ENCODE peak calls at places on chromosomes 6 and 20, in ten cellular contexts. B is cardiac muscle cell, J is heart left ventricle, C is esophagus muscularis mucosa, G is foreskin fibroblast, F is IMR-90, S is psoas muscle, L is tibial nerve, A is tibial artery, W is adrenal gland. P is an unnamed sample.

GRCh38 chr6:144879436-144879835 is 594.3 kb downstream of the UTRN start:
- DNase-seq in J (no peak), S (no peak), A (no peak), W (no peak), G (peak; percentile 59), B (peak; percentile 8), F (no peak), C (no peak), L (no peak), P (no peak)

GRCh38 chr20:46255440-46256104 is 52.7 kb downstream of the CDH22 start:
- DNase-seq in J (peak; percentile 70), L (peak; percentile 30), C (no peak), A (peak; percentile 35), F (no peak), B (peak; percentile 61), S (peak; percentile 61), W (peak; percentile 92), G (peak; percentile 37), P (peak; percentile 7)

GRCh38 chr6:73873081-73873480 is 177.1 kb downstream of the CD109 start:
- DNase-seq in C (no peak), J (no peak), S (no peak), G (peak; percentile 59), B (no peak), L (no peak), A (no peak), W (no peak), F (peak; percentile 75), P (no peak)

GRCh38 chr6:157867981-157868380 is 44.9 kb downstream of the SNX9 start:
- DNase-seq in J (no peak), W (no peak), B (no peak), S (no peak), A (no peak), G (no peak), F (no peak), L (no peak), C (no peak), P (no peak)

GRCh38 chr6:4134841-4135664 is at the start of gene ECI2:
- DNase-seq in B (no peak), C (no peak), G (peak; percentile 70), F (peak; percentile 27), S (peak; percentile 77), W (peak; percentile 87), A (peak; percentile 64), J (peak; percentile 73), L (peak; percentile 26), P (no peak)

GRCh38 chr6:43695078-43695966 is 7.7 kb upstream of the MRPS18A start:
- DNase-seq in B (no peak), J (peak; percentile 47), W (no peak), F (no peak), L (no peak), A (no peak), C (no peak), G (no peak), S (no peak), P (no peak)

GRCh38 chr6:45001663-45002062 is 326.5 kb upstream of the RUNX2 start:
- DNase-seq in G (no peak), S (no peak), L (no peak), A (no peak), C (no peak), B (no peak), F (no peak), W (no peak), J (no peak), P (no peak)

GRCh38 chr6:44078795-44079671 is 48.2 kb downstream of the MRPL14 start:
- DNase-seq in W (peak; percentile 92), B (peak; percentile 76), G (peak; percentile 85), L (peak; percentile 88), C (no peak), J (peak; percentile 72), F (peak; percentile 67), A (peak; percentile 81), S (peak; percentile 47), P (peak; percentile 69)

DNA sequence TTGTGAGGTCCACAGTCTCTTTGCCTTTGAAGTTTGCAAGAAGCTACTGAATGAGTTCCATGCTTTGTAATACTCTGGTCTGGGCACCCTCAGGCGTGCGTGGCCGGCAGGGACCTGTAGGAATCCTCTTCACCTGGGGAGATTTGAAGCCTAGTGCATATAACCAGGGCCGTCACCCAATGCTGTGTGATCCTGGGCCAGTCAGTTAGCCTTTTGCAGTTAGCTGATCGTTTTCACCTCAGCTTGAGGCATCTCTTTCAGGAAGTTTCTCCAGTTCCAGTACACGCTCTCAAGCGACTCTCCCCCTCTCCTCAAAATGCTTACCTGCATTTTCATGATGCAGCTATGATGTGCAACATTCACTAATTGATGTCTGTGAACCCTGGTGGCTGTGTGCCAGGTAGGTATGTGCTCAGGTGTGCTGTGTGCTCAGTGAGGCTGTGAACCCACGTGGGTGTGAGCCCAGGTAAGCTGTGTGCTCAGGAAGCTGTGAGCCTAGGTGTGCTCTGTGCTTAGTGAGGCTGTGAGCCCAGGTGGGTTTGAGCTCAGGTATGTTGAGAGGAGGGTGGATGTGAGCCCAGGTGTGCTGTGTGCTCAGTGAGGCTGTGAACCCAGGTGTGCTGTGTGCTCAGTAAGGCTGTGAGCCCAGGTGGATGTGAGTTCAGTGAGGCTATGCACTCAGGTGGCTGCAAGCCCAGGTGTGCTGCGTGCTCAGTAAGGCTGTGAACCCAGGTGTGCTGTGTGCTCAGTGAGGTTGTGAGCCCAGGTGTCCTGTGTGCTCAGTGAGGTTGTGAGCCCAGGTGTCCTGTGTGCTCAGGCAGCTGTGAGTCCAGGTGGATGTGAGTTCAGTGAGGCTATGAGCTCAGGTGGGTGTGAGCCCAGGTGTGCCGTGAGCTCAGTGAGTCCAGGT is 120.4 kb downstream of the PHACTR3 start:
- DNase-seq in C (no peak), G (no peak), B (no peak), J (no peak), L (no peak), A (no peak), W (no peak), S (no peak), F (no peak), P (no peak)
- H3K4me3 ChIP-seq in C (no peak overlapping the region), G (no peak overlapping the region), B (no peak overlapping the region), J (no peak overlapping the region), L (no peak overlapping the region), A (no peak overlapping the region), W (no peak overlapping the region), S (no peak overlapping the region), F (no peak overlapping the region), P (no peak overlapping the region)

DNA sequence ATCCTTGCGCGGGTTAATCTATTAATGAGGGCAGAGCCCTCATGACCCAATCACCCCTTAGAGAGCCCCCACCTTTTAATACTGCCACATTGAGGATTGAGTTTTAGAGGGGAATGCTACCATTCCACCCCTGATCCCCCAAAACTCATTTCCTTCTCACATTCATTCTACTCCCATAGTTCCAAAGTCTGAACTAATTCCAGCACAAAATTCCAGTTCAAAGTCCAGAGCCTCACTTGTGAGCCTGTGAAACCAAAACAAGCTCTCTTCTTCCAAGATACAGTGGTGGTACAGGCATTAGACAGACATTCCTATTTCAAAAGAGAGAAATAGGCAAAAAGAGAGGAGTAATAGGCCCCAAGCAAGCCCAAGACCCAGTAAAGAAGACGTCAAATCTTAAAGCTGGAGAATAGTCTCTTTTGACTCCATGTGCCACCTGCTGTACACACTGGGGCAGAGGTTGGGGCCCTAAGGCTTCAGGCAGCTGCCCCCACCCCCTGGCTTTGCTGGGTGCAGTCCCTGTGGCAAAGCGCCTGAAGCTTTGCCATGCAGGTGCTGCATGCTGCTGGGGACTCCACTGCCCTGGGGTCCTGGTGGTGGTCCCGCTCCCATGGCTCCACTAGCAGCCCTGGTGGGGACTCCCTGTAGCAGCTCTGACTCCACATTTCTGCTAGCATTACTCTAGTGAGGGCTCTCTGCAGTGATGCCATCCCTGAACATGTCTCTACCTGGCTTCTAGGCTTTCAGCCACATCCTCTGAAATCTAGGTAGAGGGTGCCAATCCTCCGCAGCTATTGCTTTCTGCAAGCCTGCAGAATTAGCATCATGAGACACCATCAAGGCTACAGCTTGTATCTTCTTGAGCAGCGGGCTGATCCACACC is 41.3 kb downstream of the RSPH3 start:
- DNase-seq in J (no peak), W (no peak), S (no peak), F (no peak), L (no peak), A (no peak), C (no peak), B (no peak), G (no peak), P (no peak)
- TF ChIP-seq CTCF in J (peak; percentile 19), W (no peak), S (no peak), F (no peak), L (no peak), A (no peak), C (no peak), B (no peak), G (no peak), P (no peak)

DNA sequence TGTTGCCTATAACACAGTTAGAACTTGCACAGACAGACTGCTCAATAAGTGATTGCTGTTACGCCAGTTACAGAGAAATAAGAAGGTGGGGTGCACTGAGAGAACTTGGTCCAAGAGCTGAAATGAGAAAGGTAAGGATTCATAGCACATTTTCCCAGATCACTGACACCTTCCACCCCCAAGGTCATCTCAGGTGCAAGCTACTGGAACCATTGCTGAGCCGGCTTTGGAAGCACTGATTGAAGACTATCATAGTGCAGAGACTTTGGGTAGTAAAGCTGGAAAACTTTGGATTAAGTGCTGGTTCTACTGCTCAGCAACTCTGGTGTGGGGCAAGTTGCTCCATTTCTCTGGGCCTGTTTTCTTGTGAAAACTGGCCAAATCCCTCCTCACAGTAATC is 38.1 kb downstream of the STK35 start:
- DNase-seq in B (no peak), S (no peak), L (no peak), A (no peak), J (no peak), C (no peak), F (no peak), W (no peak), G (no peak), P (no peak)
- H3K4me3 ChIP-seq in B (no peak overlapping the region), S (no peak overlapping the region), L (no peak overlapping the region), A (no peak overlapping the region), J (no peak overlapping the region), C (no peak overlapping the region), F (no peak overlapping the region), W (no peak overlapping the region), G (no peak overlapping the region), P (no peak overlapping the region)

GRCh38 chr6:57172136-57173055 is at the start of gene BAG2:
- DNase-seq in A (peak; percentile 93), G (peak; percentile 97), W (peak; percentile 95), J (peak; percentile 89), C (peak; percentile 98), F (peak; percentile 90), L (peak; percentile 86), B (peak; percentile 96), S (peak; percentile 90), P (peak; percentile 92)

GRCh38 chr6:57174511-57174907 is 2.4 kb downstream of the BAG2 start:
- DNase-seq in C (no peak), S (no peak), A (no peak), G (no peak), J (no peak), B (no peak), W (no peak), F (no peak), L (no peak), P (no peak)

GRCh38 chr6:57173056-57173885 is 1.1 kb downstream of the BAG2 start:
- DNase-seq in L (no peak), J (peak; percentile 25), B (peak; percentile 54), S (no peak), F (peak; percentile 24), A (no peak), G (peak; percentile 54), W (no peak), C (no peak), P (peak; percentile 47)

GRCh38 chr6:57177545-57178225 is 5.6 kb downstream of the BAG2 start:
- DNase-seq in B (peak; percentile 84), J (peak; percentile 46), S (peak; percentile 44), L (peak; percentile 68), A (peak; percentile 81), W (no peak), C (no peak), G (peak; percentile 64), F (peak; percentile 30), P (no peak)

DNA sequence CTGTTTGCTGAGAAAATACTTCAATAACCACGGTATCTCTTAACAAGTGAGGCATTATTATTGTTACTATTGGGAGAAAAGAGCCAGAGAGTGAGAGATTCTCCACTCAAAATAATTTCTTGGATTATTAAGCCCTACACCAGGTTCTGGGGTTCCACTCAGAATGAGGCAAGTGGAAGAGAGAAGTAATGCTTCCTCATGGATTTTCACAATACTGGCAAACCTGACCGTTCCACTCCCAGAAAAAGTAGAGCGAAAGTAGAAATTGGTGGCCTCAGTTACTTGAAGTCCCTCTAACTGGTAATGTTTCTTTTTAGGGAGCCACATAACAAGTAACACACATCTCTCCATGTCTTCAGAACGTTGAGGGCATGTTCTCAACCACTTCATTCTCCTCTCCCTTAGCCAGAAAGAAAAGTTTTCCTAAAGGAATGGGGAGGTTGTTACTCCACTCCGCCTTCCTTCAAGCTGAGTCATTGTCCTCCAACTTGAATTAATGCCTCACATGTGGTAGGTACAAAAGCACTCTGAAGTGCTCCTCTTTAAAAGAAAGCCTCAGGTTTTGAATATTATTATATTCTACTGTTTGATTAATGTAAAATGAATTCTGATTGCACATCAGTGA is 1.9 kb downstream of the BAG2 start:
- DNase-seq in B (peak; percentile 77), J (no peak), L (peak; percentile 15), C (no peak), S (no peak), F (peak; percentile 84), W (no peak), A (no peak), G (peak; percentile 87), P (peak; percentile 76)
- TF ChIP-seq CTCF in B (no peak), J (no peak), L (no peak), C (no peak), S (no peak), F (no peak), W (no peak), A (no peak), G (no peak), P (no peak)